ENCODE peak calls at places on chromosomes 1 and 21, in five cellular contexts. L is GM12892, P is K562, O is SK-N-SH, N is HepG2. E is an unnamed sample.

GRCh38 chr21:31133243-31133830 is 95.1 kb upstream of the KRTAP19-8 start:
- DNase-seq in L (no peak), N (no peak), P (no peak), O (no peak), E (no peak)

GRCh38 chr1:56626546-56626945 is 18.6 kb upstream of the PRKAA2 start:
- DNase-seq in P (no peak), O (no peak), N (no peak), L (no peak), E (no peak)

GRCh38 chr21:40765771-40766170 is 81.2 kb downstream of the DSCAM start:
- DNase-seq in N (no peak), P (no peak), O (no peak), L (no peak), E (no peak)

GRCh38 chr1:209416660-209417059 is 166.9 kb upstream of the CAMK1G start:
- DNase-seq in L (no peak), N (no peak), O (no peak), P (no peak), E (no peak)

GRCh38 chr1:85224734-85225623 is 24.2 kb upstream of the SYDE2 start:
- DNase-seq in O (no peak), N (no peak), P (peak; percentile 76), L (no peak), E (no peak)

GRCh38 chr1:169949139-169949538 is 55.4 kb upstream of the SCYL3 start:
- DNase-seq in P (no peak), N (no peak), L (no peak), O (no peak), E (no peak)

GRCh38 chr1:194233069-194233468 is 1046.7 kb upstream of the B3GALT2 start:
- DNase-seq in N (no peak), O (no peak), P (no peak), L (no peak), E (no peak)

GRCh38 chr1:62318756-62319544 is at the start of gene KANK4:
- DNase-seq in P (no peak), L (no peak), N (peak; percentile 77), O (peak; percentile 85), E (peak; percentile 37)

GRCh38 chr1:53046930-53047329 is 15.1 kb upstream of the PODN start:
- DNase-seq in O (no peak), P (no peak), N (peak; percentile 12), L (no peak), E (no peak)

GRCh38 chr1:85303440-85304162 is 27.2 kb upstream of the BCL10 start:
- DNase-seq in P (no peak), N (no peak), O (no peak), L (no peak), E (no peak)

GRCh38 chr1:38727629-38728175 is 131.9 kb downstream of the RRAGC start:
- DNase-seq in O (no peak), L (no peak), N (no peak), P (no peak), E (no peak)

GRCh38 chr1:38733761-38734160 is 125.8 kb downstream of the RRAGC start:
- DNase-seq in P (no peak), O (no peak), N (no peak), L (no peak), E (no peak)

GRCh38 chr1:38730511-38731397 is 128.8 kb downstream of the RRAGC start:
- DNase-seq in N (no peak), O (no peak), P (no peak), L (no peak), E (no peak)

GRCh38 chr1:38724160-38725131 is 135.1 kb downstream of the RRAGC start:
- DNase-seq in N (no peak), O (no peak), L (no peak), P (peak; percentile 45), E (no peak)

DNA sequence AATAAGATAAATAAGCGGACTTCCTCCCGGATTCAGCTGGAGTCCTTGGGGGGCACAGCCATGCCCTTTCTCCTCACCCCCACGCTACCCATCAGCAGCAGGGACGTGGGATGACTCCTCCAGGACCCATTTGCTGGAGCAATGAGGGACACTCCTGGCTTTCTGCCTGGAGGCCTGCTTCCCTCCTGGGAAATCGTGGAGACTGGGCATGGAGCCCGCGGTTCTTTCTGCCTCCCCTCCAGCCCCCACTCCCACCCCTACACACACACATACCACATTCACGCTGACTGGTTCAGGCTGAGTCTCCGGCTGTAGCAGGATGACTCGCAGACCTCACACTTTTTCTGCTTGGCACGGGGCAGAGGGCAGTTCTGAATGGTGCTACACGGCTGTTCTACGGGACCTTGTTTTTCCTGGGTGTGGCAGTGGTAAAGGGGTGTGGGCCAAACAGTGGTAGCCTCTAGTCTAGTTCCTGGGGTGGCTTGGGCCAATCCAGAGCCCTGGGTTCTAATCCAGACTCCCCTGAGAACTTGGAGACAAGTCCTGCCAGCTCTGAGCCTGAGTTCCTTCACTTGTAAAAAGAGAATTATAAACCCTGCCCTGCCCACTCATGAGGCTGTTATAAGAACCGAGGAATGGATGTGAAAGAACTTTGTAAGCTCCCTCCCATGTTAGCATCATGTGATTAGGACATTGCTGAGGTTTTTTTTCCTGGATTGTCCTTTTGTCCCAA is 131.2 kb downstream of the RRAGC start:
- DNase-seq in L (no peak), O (no peak), N (no peak), P (no peak), E (no peak)
- TF ChIP-seq TAF1 in L (no peak), O (no peak), N (no peak), P (no peak), E (no peak)

GRCh38 chr1:196516373-196516772 is 91.9 kb downstream of the KCNT2 start:
- DNase-seq in N (no peak), P (no peak), L (no peak), O (no peak), E (no peak)
- TF ChIP-seq TAF1 in N (no peak), P (no peak), L (no peak), O (no peak), E (no peak)

DNA sequence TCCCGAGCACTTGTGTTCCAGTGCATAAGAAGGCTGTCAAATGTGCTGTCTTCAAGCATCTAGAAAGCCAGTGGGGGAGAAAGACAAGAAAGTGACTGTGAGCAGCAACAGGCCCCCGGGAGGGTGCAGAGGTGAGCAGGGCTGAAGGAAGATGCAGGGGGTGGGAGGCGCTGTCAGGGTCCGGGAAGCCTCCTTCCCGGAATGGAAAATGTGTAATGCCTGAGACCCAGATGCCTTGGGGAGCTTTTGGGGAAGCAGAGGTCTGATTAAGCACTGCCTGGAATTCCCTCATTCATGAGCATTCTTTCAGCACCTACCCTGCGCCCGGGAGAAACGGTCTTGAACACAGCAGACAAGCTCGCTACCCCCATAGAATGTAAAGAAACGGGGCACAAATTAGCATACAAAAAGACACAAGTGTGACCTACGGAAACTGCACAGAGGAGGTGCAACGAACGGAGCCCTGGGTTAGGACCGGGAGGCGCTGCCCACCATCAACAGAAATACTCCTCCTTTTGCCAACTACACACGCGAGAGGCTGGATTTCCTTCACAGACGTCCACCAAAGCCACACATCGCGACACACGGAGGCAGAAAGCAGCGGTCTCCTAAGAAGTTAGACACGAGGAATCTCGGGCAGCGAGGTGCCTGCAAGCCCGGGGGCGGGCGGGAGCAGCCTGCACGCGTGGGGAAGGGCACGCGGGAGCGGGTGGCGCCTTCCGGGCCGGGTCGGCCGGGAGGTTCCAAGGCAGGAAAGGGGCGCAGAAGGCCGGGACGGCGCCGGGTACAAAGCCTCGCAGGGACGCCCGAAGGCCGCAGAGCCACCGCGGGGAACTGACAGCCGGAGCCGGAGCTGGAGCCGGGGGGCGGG is 1.1 kb downstream of the NPHP4 start:
- DNase-seq in O (peak; percentile 90), L (peak; percentile 66), P (peak; percentile 81), N (no peak), E (peak; percentile 73)
- TF ChIP-seq TAF1 in O (no peak), L (no peak), P (no peak), N (no peak), E (no peak)

DNA sequence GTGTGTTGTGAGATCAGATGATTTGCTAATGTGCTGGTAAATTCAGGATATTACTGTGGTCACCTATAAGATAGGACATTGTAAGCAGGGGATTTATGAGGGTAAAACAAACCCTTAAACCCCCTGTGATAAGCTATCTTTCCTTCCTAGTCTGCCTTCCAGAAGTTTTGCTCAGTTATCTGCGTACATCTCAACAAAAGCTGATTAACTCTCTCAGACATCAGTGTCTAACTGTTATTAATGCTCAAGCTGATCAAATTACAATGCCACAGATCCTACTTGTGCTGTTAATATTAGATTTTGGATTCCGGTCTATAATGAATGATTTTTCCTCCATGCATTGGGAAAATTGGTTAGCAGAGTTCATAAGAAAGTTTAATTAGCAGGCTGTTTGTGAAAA is 48.6 kb downstream of the ELAVL4 start:
- DNase-seq in N (no peak), P (no peak), L (no peak), O (peak; percentile 15), E (no peak)
- TF ChIP-seq TAF1 in N (no peak), P (no peak), L (no peak), O (no peak), E (no peak)

GRCh38 chr1:174118726-174119125 is 40.6 kb upstream of the RABGAP1L start:
- DNase-seq in L (no peak), O (no peak), N (no peak), P (no peak), E (no peak)

GRCh38 chr1:174116042-174116441 is 43.3 kb upstream of the RABGAP1L start:
- DNase-seq in P (no peak), O (no peak), L (no peak), N (peak; percentile 67), E (no peak)

GRCh38 chr1:174112489-174113162 is 46.7 kb upstream of the RABGAP1L start:
- DNase-seq in L (no peak), O (no peak), N (no peak), P (no peak), E (no peak)

GRCh38 chr1:174114106-174114505 is 45.2 kb upstream of the RABGAP1L start:
- DNase-seq in N (no peak), O (no peak), L (no peak), P (no peak), E (no peak)

GRCh38 chr1:174114788-174115448 is 44.4 kb upstream of the RABGAP1L start:
- DNase-seq in N (peak; percentile 83), L (no peak), P (peak; percentile 54), O (peak; percentile 25), E (no peak)
- TF ChIP-seq TAF1 in N (no peak), L (no peak), P (no peak), O (no peak), E (no peak)

DNA sequence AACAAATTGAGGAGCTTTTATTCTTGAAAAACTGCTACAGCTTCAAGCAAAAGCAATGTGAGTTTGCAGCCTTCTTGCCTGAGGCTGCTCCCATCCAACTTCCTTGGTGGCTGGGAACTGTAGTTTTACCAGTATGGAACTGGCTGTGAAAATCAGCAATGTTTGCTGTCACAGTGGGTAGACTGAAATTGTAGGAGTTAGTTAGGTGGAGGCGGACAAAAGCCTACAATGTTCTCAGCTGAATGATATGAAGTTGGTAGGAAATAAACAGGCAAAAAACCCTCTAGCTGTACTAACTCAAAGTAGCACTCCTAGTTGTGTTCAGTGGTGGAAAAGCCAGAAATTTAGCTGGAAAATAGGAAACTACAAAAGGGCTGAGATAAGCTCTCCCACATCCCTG is 18.5 kb downstream of the HAX1 start:
- DNase-seq in N (no peak), P (peak; percentile 10), O (no peak), L (no peak), E (no peak)
- TF ChIP-seq TAF1 in N (no peak), P (no peak), O (no peak), L (no peak), E (no peak)

GRCh38 chr1:214463596-214463995 is 87.8 kb downstream of the PTPN14 start:
- DNase-seq in L (no peak), O (no peak), N (no peak), P (no peak), E (no peak)

GRCh38 chr1:214470132-214470531 is 81.3 kb downstream of the PTPN14 start:
- DNase-seq in L (no peak), N (no peak), P (no peak), O (no peak), E (no peak)

GRCh38 chr1:214469290-214469689 is 82.1 kb downstream of the PTPN14 start:
- DNase-seq in P (no peak), N (no peak), L (no peak), O (no peak), E (no peak)

GRCh38 chr1:214464303-214465287 is 86.8 kb downstream of the PTPN14 start:
- DNase-seq in P (peak; percentile 22), O (no peak), L (no peak), N (no peak), E (no peak)

GRCh38 chr1:214466759-214467585 is 84.4 kb downstream of the PTPN14 start:
- DNase-seq in O (no peak), P (no peak), N (no peak), L (no peak), E (no peak)
- TF ChIP-seq TAF1 in O (no peak), P (no peak), N (no peak), L (no peak), E (no peak)

E was measured in GM12891.